ENCODE peak calls at places on chromosomes 7 and 10, in six cellular contexts. M is activated CD8-positive, alpha-beta T cell treated with anti-CD3 and anti-CD28 coated beads, Interleukin-2, amount 10 ng/mL, durations not matched to agents 7 days and 5 days; L is NCI-H187; J is activated CD4-positive, alpha-beta T cell treated with anti-CD3 and anti-CD28 coated beads, Interleukin-2, amount 10 ng/mL, durations not matched to agents 7 days and 5 days; F is iris pigment epithelial cell; R is fibroblast of the conjunctiva. Y is an unnamed sample.

GRCh38 chr10:22851865-22852239 is 76.0 kb upstream of the ARMC3 start:
- DNase-seq in M (no peak), L (no peak), J (no peak), F (peak; percentile 19), R (no peak), Y (no peak)

GRCh38 chr10:5071411-5072198 is 22.6 kb upstream of the AKR1C3 start:
- DNase-seq in M (no peak), L (no peak), J (no peak), F (peak; percentile 79), R (peak; percentile 96), Y (peak; percentile 58)

GRCh38 chr7:137343483-137343841 is at the start of gene PTN:
- DNase-seq in M (no peak), L (no peak), J (no peak), F (peak; percentile 24), R (no peak), Y (peak; percentile 47)

GRCh38 chr7:50491943-50492342 is 41.8 kb upstream of the FIGNL1 start:
- DNase-seq in M (peak; percentile 10), L (no peak), J (no peak), F (no peak), R (no peak), Y (no peak)

GRCh38 chr10:44300666-44301649 is 83.9 kb downstream of the CXCL12 start:
- DNase-seq in M (peak; percentile 10), L (no peak), J (no peak), F (peak; percentile 93), R (peak; percentile 85), Y (peak; percentile 88)

GRCh38 chr7:32564542-32564941 is 69.3 kb downstream of the AVL9 start:
- DNase-seq in M (no peak), L (no peak), J (no peak), F (peak; percentile 28), R (no peak), Y (no peak)

GRCh38 chr7:25171071-25171470 is 46.0 kb upstream of the CYCS start:
- DNase-seq in M (no peak), L (no peak), J (no peak), F (no peak), R (no peak), Y (no peak)

GRCh38 chr10:28922127-28922526 is 244.8 kb downstream of the BAMBI start:
- DNase-seq in M (no peak), L (no peak), J (no peak), F (peak; percentile 54), R (no peak), Y (no peak)

GRCh38 chr7:101869901-101870290 is 52.5 kb downstream of the CUX1 start:
- DNase-seq in M (no peak), L (no peak), J (no peak), F (no peak), R (no peak), Y (no peak)

GRCh38 chr10:72336259-72337038 is 18.3 kb downstream of the DNAJB12 start:
- DNase-seq in M (no peak), L (no peak), J (no peak), F (peak; percentile 49), R (no peak), Y (no peak)

GRCh38 chr7:102024769-102025391 is 207.5 kb downstream of the CUX1 start:
- DNase-seq in M (no peak), L (no peak), J (no peak), F (peak; percentile 18), R (no peak), Y (no peak)

GRCh38 chr7:17460665-17461064 is 162.2 kb downstream of the AHR start:
- DNase-seq in M (no peak), L (no peak), J (no peak), F (no peak), R (no peak), Y (no peak)

GRCh38 chr10:28169525-28169924 is 133.3 kb downstream of the MPP7 start:
- DNase-seq in M (no peak), L (no peak), J (no peak), F (no peak), R (no peak), Y (no peak)

GRCh38 chr10:61793760-61794713 is 107.5 kb upstream of the ARID5B start:
- DNase-seq in M (no peak), L (peak; percentile 34), J (no peak), F (peak; percentile 73), R (no peak), Y (peak; percentile 26)

GRCh38 chr7:123747089-123747488 is 1.7 kb downstream of the WASL start:
- DNase-seq in M (no peak), L (no peak), J (no peak), F (no peak), R (no peak), Y (no peak)

GRCh38 chr10:126227762-126228134 is 160.5 kb downstream of the ADAM12 start:
- DNase-seq in M (no peak), L (no peak), J (no peak), F (no peak), R (peak; percentile 56), Y (no peak)

GRCh38 chr10:91051834-91052233 is 130.9 kb upstream of the ANKRD1 start:
- DNase-seq in M (no peak), L (no peak), J (no peak), F (no peak), R (no peak), Y (peak; percentile 85)

Y was measured in astrocyte of the cerebellum.